ENCODE peak calls at places on chromosomes 1 and 21, in ten cellular contexts. J is HS-5; M is stimulated activated CD8-positive, alpha-beta memory T cell treated with anti-CD3 and anti-CD28 coated beads, Interleukin-4, amount 100 ng/mL, for 4 hours; K is EH; F is CD8-positive, alpha-beta memory T cell; E is HuH-7.5; X is OCI-M1; D is activated naive CD8-positive, alpha-beta T cell treated with anti-CD3 and anti-CD28 coated beads, Interleukin-2, amount 50 U/mL, for 24 hours; Q is fibroblast of the aortic adventitia; U is neuronal stem cell. G is an unnamed sample.

GRCh38 chr1:182615468-182616129 is 11.4 kb upstream of the RGS16 start:
- DNase-seq in J (no peak), M (no peak), K (peak), F (peak), E (no peak), X (no peak), D (peak), Q (peak), U (peak), G (peak)

GRCh38 chr1:177913762-177914540 is 55.9 kb downstream of the SEC16B start:
- DNase-seq in J (no peak), M (no peak), K (peak), F (no peak), E (no peak), X (peak), D (no peak), Q (peak), U (peak), G (no peak)

GRCh38 chr1:96703186-96703585 is 18.4 kb upstream of the PTBP2 start:
- DNase-seq in J (no peak), M (no peak), K (no peak), F (no peak), E (no peak), X (no peak), D (no peak), Q (peak), U (no peak), G (no peak)

GRCh38 chr1:162217674-162218073 is 148.2 kb downstream of the NOS1AP start:
- DNase-seq in J (no peak), M (no peak), K (no peak), F (no peak), E (no peak), X (no peak), D (no peak), Q (no peak), U (no peak), G (no peak)

GRCh38 chr21:14531927-14532326 is 14.2 kb downstream of the SAMSN1 start:
- DNase-seq in J (no peak), M (no peak), K (no peak), F (no peak), E (no peak), X (peak), D (no peak), Q (no peak), U (no peak), G (no peak)

GRCh38 chr1:100440075-100440809 is 87.9 kb downstream of the CDC14A start:
- DNase-seq in J (no peak), M (peak), K (no peak), F (peak), E (no peak), X (peak), D (peak), Q (no peak), U (no peak), G (no peak)

GRCh38 chr1:183278736-183279591 is 92.9 kb downstream of the LAMC2 start:
- DNase-seq in J (peak), M (no peak), K (peak), F (no peak), E (no peak), X (no peak), D (no peak), Q (peak), U (no peak), G (peak)

GRCh38 chr1:5477716-5478115 is 514.5 kb downstream of the NPHP4 start:
- DNase-seq in J (no peak), M (no peak), K (no peak), F (no peak), E (no peak), X (no peak), D (no peak), Q (no peak), U (no peak), G (no peak)

GRCh38 chr1:92599184-92599583 is 112.5 kb upstream of the GFI1 start:
- DNase-seq in J (no peak), M (no peak), K (peak), F (no peak), E (peak), X (peak), D (no peak), Q (peak), U (no peak), G (no peak)

GRCh38 chr1:182520746-182521145 is 68.3 kb downstream of the RNASEL start:
- DNase-seq in J (peak), M (no peak), K (no peak), F (no peak), E (no peak), X (no peak), D (no peak), Q (peak), U (no peak), G (no peak)

GRCh38 chr1:236063551-236063918 is 1.4 kb downstream of the NID1 start:
- DNase-seq in J (no peak), M (no peak), K (no peak), F (no peak), E (no peak), X (no peak), D (no peak), Q (no peak), U (no peak), G (no peak)

GRCh38 chr1:243930822-243931671 is 81.0 kb upstream of the AKT3 start:
- DNase-seq in J (no peak), M (no peak), K (peak), F (no peak), E (no peak), X (no peak), D (no peak), Q (no peak), U (peak), G (no peak)

GRCh38 chr1:110084226-110085078 is 14.0 kb upstream of the ALX3 start:
- DNase-seq in J (no peak), M (no peak), K (peak), F (no peak), E (no peak), X (peak), D (peak), Q (peak), U (no peak), G (peak)

GRCh38 chr1:6580119-6580587 is 359 bp downstream of the ZBTB48 start:
- DNase-seq in J (no peak), M (no peak), K (no peak), F (no peak), E (no peak), X (peak), D (no peak), Q (no peak), U (no peak), G (no peak)

GRCh38 chr21:18524097-18524496 is 120.5 kb upstream of the TMPRSS15 start:
- DNase-seq in J (no peak), M (no peak), K (no peak), F (no peak), E (no peak), X (no peak), D (no peak), Q (no peak), U (no peak), G (no peak)

G was measured in thyroid gland.